ENCODE peak calls at places on chromosome 17, in seven cellular contexts. P is IMR-90, D is mesendoderm, G is H9, W is trophoblast cell, T is mesenchymal stem cell, X is H1. E is an unnamed sample.
A peak's percentile ranks its signal among the peaks of the same experiment; 100 is the strongest.

GRCh38 chr17:13940858-13941665 is 128.2 kb upstream of the COX10 start:
- DNase-seq in P (peak; percentile 32), W (peak; percentile 91), G (peak; percentile 42), T (peak; percentile 5), D (peak; percentile 76), X (no peak), E (no peak)

GRCh38 chr17:38449364-38449763 is 21.1 kb downstream of the ARHGAP23 start:
- DNase-seq in D (peak; percentile 59), T (peak; percentile 49), P (no peak), X (no peak), W (peak; percentile 68), G (peak; percentile 84), E (no peak)

GRCh38 chr17:76710863-76711611 is at the start of gene MXRA7:
- DNase-seq in P (peak; percentile 61), X (no peak), W (peak; percentile 67), T (peak; percentile 74), G (peak; percentile 86), D (peak; percentile 63), E (peak; percentile 53)

GRCh38 chr17:79981661-79982101 is 54.0 kb downstream of the TBC1D16 start:
- DNase-seq in T (no peak), D (no peak), G (peak; percentile 29), P (no peak), X (no peak), W (no peak), E (no peak)

GRCh38 chr17:61279476-61280145 is 120.0 kb upstream of the TBX2 start:
- DNase-seq in X (no peak), D (no peak), W (no peak), G (no peak), T (peak; percentile 77), P (peak; percentile 54), E (no peak)

GRCh38 chr17:63402808-63403207 is 43.3 kb downstream of the CYB561 start:
- DNase-seq in X (no peak), G (no peak), T (peak; percentile 37), D (no peak), P (peak; percentile 93), W (no peak), E (no peak)

GRCh38 chr17:306536-307294 is 45.9 kb downstream of the RPH3AL start:
- DNase-seq in P (no peak), X (no peak), T (no peak), G (no peak), D (no peak), W (no peak), E (no peak)

GRCh38 chr17:53449324-53449723 is 373.4 kb upstream of the KIF2B start:
- DNase-seq in X (no peak), D (no peak), T (no peak), W (no peak), G (no peak), P (no peak), E (no peak)

GRCh38 chr17:71987634-71988033 is 133.2 kb upstream of the SOX9 start:
- DNase-seq in G (no peak), T (no peak), D (peak; percentile 35), W (no peak), P (peak; percentile 21), X (no peak), E (no peak)

GRCh38 chr17:41265078-41265477 is at the start of gene KRTAP9-6:
- DNase-seq in D (no peak), W (no peak), P (no peak), T (no peak), G (no peak), X (no peak), E (no peak)

GRCh38 chr17:78307887-78308633 is 51.8 kb downstream of the SOCS3 start:
- DNase-seq in D (peak; percentile 88), W (peak; percentile 97), T (no peak), G (peak; percentile 86), P (no peak), X (no peak), E (no peak)

GRCh38 chr17:36183001-36183810 is 6.8 kb upstream of the TBC1D3B start:
- DNase-seq in T (peak; percentile 78), X (no peak), W (peak; percentile 46), P (peak; percentile 54), G (peak; percentile 94), D (peak; percentile 74), E (peak; percentile 77)

GRCh38 chr17:35376245-35376644 is 2.8 kb upstream of the SLFN11 start:
- DNase-seq in X (no peak), G (no peak), P (peak; percentile 46), T (no peak), D (no peak), W (peak; percentile 23), E (no peak)

GRCh38 chr17:72984145-72984924 is 108.2 kb downstream of the SLC39A11 start:
- DNase-seq in T (peak; percentile 85), P (peak; percentile 98), X (no peak), W (peak; percentile 74), D (peak; percentile 80), G (no peak), E (no peak)

GRCh38 chr17:37089998-37090397 is 141.2 kb downstream of the AATF start:
- DNase-seq in T (peak; percentile 50), P (no peak), X (no peak), D (no peak), G (no peak), W (no peak), E (no peak)

GRCh38 chr17:75447951-75448856 is 8.2 kb upstream of the TMEM94 start:
- DNase-seq in T (no peak), D (no peak), P (peak; percentile 23), W (peak; percentile 79), X (no peak), G (no peak), E (no peak)

GRCh38 chr17:78650093-78650715 is 73.0 kb upstream of the DNAH17 start:
- DNase-seq in G (no peak), T (no peak), W (no peak), X (no peak), D (no peak), P (no peak), E (no peak)

GRCh38 chr17:143785-144281 is 6.5 kb downstream of the SCGB1C2 start:
- DNase-seq in G (peak; percentile 96), X (peak; percentile 34), D (peak; percentile 79), P (peak; percentile 39), W (peak; percentile 80), T (peak; percentile 62), E (peak; percentile 75)

GRCh38 chr17:50027639-50028206 is 28.2 kb upstream of the ITGA3 start:
- DNase-seq in X (no peak), T (peak; percentile 95), G (peak; percentile 70), W (peak; percentile 31), P (peak; percentile 96), D (peak; percentile 39), E (no peak)

GRCh38 chr17:66746736-66747135 is 88.2 kb upstream of the CACNG5 start:
- DNase-seq in G (no peak), P (no peak), X (no peak), D (no peak), T (no peak), W (no peak), E (no peak)
- H3K4ac ChIP-seq in G (no peak overlapping the region), P (no peak overlapping the region), X (no peak overlapping the region), D (no peak overlapping the region), T (no peak overlapping the region), W (no peak overlapping the region), E (no peak overlapping the region)

GRCh38 chr17:81167638-81168037 is 1.6 kb upstream of the AATK start:
- DNase-seq in X (no peak), W (no peak), T (no peak), G (no peak), D (no peak), P (no peak), E (no peak)

GRCh38 chr17:81165246-81166032 is at the start of gene PVALEF:
- DNase-seq in W (peak; percentile 21), T (peak; percentile 3), D (peak; percentile 22), X (peak; percentile 17), P (no peak), G (peak; percentile 63), E (peak; percentile 38)

GRCh38 chr17:81164464-81165245 is 652 bp upstream of the PVALEF start:
- DNase-seq in D (no peak), G (no peak), T (no peak), W (no peak), P (no peak), X (no peak), E (no peak)

GRCh38 chr17:81167194-81167524 is 1.1 kb upstream of the AATK start:
- DNase-seq in P (no peak), D (no peak), T (no peak), W (no peak), G (no peak), X (no peak), E (no peak)

DNA sequence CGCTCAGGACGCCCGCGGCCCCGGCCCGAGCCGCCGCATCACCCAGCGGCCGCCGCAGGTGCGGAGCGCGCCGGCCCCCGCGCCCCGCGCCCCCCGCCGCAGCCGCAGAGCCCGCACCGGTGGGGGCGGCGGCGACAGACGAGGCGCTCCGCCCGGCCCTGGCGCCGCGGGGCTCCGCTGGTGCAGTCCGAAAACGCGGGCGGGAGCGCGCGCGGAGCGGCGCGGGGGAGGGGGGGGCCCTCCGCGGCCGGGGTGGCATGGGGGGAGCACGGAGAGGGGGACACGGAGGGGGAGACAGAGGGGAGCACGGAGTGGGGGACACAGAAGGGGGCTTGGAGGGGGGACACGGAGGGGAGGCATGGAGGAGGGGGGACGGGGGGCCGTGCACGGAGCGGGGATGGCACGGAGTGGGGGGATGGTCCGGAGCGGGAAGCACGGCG is at the start of gene AATK:
- DNase-seq in X (no peak), D (no peak), T (no peak), G (no peak), W (no peak), P (no peak), E (no peak)
- H3K27ac ChIP-seq in X (no peak within 1 kb of the TSS), D (no peak within 1 kb of the TSS), T (no peak within 1 kb of the TSS), G (no peak within 1 kb of the TSS), W (no peak within 1 kb of the TSS), P (no peak within 1 kb of the TSS), E (peak within 1 kb of the TSS; percentile 27)

DNA sequence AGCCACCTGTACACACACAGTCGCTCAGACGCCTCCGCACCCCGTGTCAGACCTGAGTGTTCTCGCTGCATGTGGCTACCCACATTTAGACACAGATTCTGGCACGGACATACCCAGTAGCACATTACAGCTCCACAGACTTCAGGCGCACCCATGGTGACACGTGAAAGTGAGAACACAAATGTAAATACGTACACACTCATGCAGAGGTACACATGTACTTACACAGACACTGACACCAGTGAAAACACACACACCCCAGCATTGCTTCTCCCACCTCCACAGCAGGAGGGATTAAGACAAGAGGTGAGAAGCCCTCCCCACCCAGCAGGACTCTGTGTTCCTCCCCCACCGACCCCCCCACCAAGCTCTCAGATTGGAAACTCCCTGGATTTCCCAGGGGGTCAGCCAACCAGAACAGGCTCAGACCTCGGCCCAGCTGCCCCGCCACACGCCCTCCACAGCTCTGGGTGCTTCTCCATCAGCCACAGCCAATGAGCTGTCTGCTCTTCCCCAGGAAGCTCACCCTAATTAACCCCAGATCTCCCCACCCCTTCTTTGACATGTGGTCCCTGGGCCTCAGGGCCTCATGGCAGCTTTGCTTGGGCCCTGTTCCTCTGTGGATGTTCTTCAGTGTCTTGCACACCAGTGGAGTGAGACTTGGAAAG is 5.3 kb upstream of the FOXN1 start:
- DNase-seq in G (no peak), D (no peak), W (no peak), T (no peak), P (no peak), X (no peak), E (no peak)
- H3K4ac ChIP-seq in G (no peak overlapping the region), D (no peak overlapping the region), W (no peak overlapping the region), T (no peak overlapping the region), P (no peak overlapping the region), X (peak overlapping the region; percentile 60), E (no peak overlapping the region)

DNA sequence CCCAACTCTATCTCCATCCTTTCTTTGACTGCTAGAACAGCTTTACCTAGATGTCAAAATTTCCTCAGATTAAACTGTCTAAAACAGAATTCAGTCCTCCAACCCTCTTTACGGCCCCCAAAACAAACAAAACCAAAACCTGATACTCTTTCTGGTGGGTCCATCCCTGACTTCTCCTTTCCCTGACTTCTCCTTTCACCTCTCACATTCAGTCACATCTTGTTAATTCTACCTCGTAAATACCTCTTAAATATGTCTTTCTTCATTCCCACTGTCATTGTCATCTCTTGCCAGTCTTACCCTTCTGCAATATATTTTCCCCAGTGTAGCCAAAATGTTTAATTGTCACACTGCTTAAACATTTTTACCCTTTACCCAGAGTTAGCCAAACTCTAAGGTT is 4.6 kb downstream of the PPM1E start:
- DNase-seq in P (no peak), T (no peak), G (no peak), W (no peak), D (no peak), X (no peak), E (no peak)
- H3K27ac ChIP-seq in P (no peak overlapping the region), T (no peak overlapping the region), G (no peak overlapping the region), W (no peak overlapping the region), D (no peak overlapping the region), X (no peak overlapping the region), E (no peak overlapping the region)

E was measured in neuronal stem cell.